ENCODE peak calls at places on chromosome 3, in six cellular contexts. K is K562, X is GM23338, P is GM12878, W is HCT116, G is HL-60. J is an unnamed sample.

GRCh38 chr3:123854905-123855304 is 29.2 kb downstream of the MYLK start:
- DNase-seq in K (no peak), X (no peak), P (no peak), W (no peak), G (no peak), J (no peak)

GRCh38 chr3:31755911-31756658 is 223.4 kb downstream of the STT3B start:
- DNase-seq in K (no peak), X (no peak), P (no peak), W (no peak), G (no peak), J (no peak)

GRCh38 chr3:38039899-38040261 is 872 bp downstream of the DLEC1 start:
- DNase-seq in K (peak; percentile 54), X (peak; percentile 64), P (peak; percentile 16), W (no peak), G (no peak), J (no peak)

GRCh38 chr3:164679245-164679644 is 399.1 kb downstream of the SI start:
- DNase-seq in K (no peak), X (no peak), P (no peak), W (no peak), G (no peak), J (no peak)

GRCh38 chr3:188446791-188447190 is 292.8 kb downstream of the LPP start:
- DNase-seq in K (no peak), X (no peak), P (no peak), W (no peak), G (no peak), J (no peak)

GRCh38 chr3:107753494-107753893 is 230.7 kb downstream of the BBX start:
- DNase-seq in K (no peak), X (peak; percentile 64), P (no peak), W (peak; percentile 8), G (no peak), J (peak; percentile 27)

GRCh38 chr3:6622260-6622659 is 238.7 kb upstream of the GRM7 start:
- DNase-seq in K (no peak), X (no peak), P (no peak), W (no peak), G (no peak), J (no peak)

GRCh38 chr3:37909067-37909911 is 47.6 kb downstream of the CTDSPL start:
- DNase-seq in K (no peak), X (no peak), P (no peak), W (no peak), G (no peak), J (no peak)

GRCh38 chr3:175246766-175247165 is 387.6 kb downstream of the NAALADL2 start:
- DNase-seq in K (no peak), X (no peak), P (no peak), W (no peak), G (no peak), J (no peak)

GRCh38 chr3:160941885-160942494 is 163.2 kb downstream of the B3GALNT1 start:
- DNase-seq in K (peak; percentile 31), X (peak; percentile 78), P (peak; percentile 41), W (peak; percentile 58), G (no peak), J (peak; percentile 78)

GRCh38 chr3:65951836-65952505 is 86.7 kb downstream of the MAGI1 start:
- DNase-seq in K (no peak), X (no peak), P (no peak), W (peak; percentile 73), G (no peak), J (no peak)
- TF ChIP-seq REST in K (no peak), X (no peak), P (no peak), W (no peak), G (no peak), J (no peak)

GRCh38 chr3:51637144-51637940 is 33.7 kb upstream of the TEX264 start:
- DNase-seq in K (no peak), X (no peak), P (no peak), W (no peak), G (no peak), J (no peak)

GRCh38 chr3:51637941-51638471 is 33.0 kb upstream of the TEX264 start:
- DNase-seq in K (peak; percentile 72), X (peak; percentile 92), P (no peak), W (peak; percentile 73), G (peak; percentile 50), J (peak; percentile 36)

GRCh38 chr3:51646091-51646490 is 25.0 kb upstream of the TEX264 start:
- DNase-seq in K (no peak), X (no peak), P (no peak), W (no peak), G (no peak), J (no peak)

GRCh38 chr3:51642462-51642861 is 28.6 kb upstream of the TEX264 start:
- DNase-seq in K (no peak), X (peak; percentile 18), P (no peak), W (no peak), G (no peak), J (no peak)
- TF ChIP-seq POLR2AphosphoS5 in K (no peak), X (no peak), P (no peak), W (no peak), G (no peak), J (no peak)

DNA sequence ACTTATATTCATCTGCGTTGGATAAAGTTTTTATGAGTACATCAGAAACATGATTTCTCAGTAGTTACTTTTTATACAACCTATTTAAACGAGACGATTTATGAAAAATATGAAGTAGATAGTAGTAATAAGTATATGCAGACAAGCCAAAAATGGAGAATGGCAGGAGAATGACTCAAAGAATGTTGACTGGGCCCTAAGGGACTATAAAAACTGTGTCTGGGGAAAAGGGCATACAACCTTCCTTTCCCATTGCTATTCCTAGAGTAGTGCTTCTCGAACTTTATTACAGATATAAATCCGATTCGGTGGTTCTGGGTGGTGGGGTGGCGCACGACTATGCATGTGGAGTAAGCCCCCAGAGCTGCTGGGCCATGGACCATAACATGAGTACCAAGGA is 558.5 kb downstream of the FOXP1 start:
- DNase-seq in K (no peak), X (no peak), P (no peak), W (no peak), G (no peak), J (no peak)
- H3K27ac ChIP-seq in K (no peak overlapping the region), X (no peak overlapping the region), P (no peak overlapping the region), W (no peak overlapping the region), G (no peak overlapping the region), J (no peak overlapping the region)

DNA sequence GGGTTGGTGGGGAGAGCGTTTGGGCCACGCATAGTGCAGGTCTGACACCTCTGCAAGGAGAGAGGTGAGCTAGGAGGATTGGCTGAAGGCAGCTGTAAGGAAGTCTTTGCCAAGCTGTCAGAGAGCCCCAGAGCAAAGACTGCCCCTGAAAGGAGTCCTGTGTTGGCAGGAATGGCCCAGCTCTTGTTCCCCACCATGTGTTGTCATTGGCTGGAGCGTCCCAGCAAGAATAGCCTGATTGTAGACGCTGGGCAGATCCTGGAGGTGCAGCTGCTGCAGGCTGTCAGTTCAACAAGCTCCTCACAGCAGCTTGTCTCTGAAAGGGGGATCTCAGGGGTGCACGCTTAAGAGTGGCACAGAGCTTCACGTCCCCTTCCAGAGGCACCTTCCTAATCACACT is 237.6 kb downstream of the FEZF2 start:
- DNase-seq in K (no peak), X (no peak), P (no peak), W (no peak), G (no peak), J (no peak)
- TF ChIP-seq REST in K (no peak), X (no peak), P (no peak), W (no peak), G (no peak), J (no peak)

GRCh38 chr3:173173652-173174051 is 32.6 kb upstream of the SPATA16 start:
- DNase-seq in K (no peak), X (peak; percentile 24), P (no peak), W (no peak), G (no peak), J (no peak)
- TF ChIP-seq POLR2AphosphoS5 in K (no peak), X (no peak), P (no peak), W (no peak), G (no peak), J (no peak)